ENCODE peak calls at places on chromosomes 1 and 21, in four cellular contexts. K is K562, B is A549, F is WTC11. J is an unnamed sample.

GRCh38 chr1:118366296-118366695 is 181.3 kb upstream of the SPAG17 start:
- DNase-seq in K (no peak), F (no peak), B (no peak), J (no peak)

GRCh38 chr1:180123463-180123936 is 31.2 kb upstream of the QSOX1 start:
- DNase-seq in K (no peak), F (no peak), B (no peak), J (no peak)

GRCh38 chr1:92446990-92447681 is 39.6 kb downstream of the GFI1 start:
- DNase-seq in B (no peak), F (peak), K (no peak), J (no peak)

GRCh38 chr1:35499652-35500176 is 57.5 kb downstream of the KIAA0319L start:
- DNase-seq in K (peak), B (no peak), F (no peak), J (no peak)

GRCh38 chr1:203669739-203670138 is 43.1 kb downstream of the ATP2B4 start:
- DNase-seq in F (no peak), K (no peak), B (peak), J (peak)

GRCh38 chr1:246106342-246106763 is 400.7 kb downstream of the SMYD3 start:
- DNase-seq in F (no peak), B (no peak), K (peak), J (no peak)

GRCh38 chr21:16580661-16581060 is 850.9 kb downstream of the USP25 start:
- DNase-seq in K (no peak), B (no peak), F (no peak), J (no peak)

GRCh38 chr1:89068291-89068690 is 3.3 kb upstream of the GBP1 start:
- DNase-seq in B (no peak), F (no peak), K (no peak), J (no peak)

GRCh38 chr1:56468472-56468871 is 110.9 kb downstream of the PLPP3 start:
- DNase-seq in B (no peak), K (no peak), F (no peak), J (no peak)

GRCh38 chr1:154902920-154903566 is 33.0 kb upstream of the KCNN3 start:
- DNase-seq in B (no peak), K (no peak), F (no peak), J (no peak)

GRCh38 chr1:229716064-229716463 is 90.0 kb downstream of the URB2 start:
- DNase-seq in B (no peak), K (no peak), F (peak), J (no peak)

GRCh38 chr1:44642925-44643324 is 31.4 kb downstream of the TMEM53 start:
- DNase-seq in K (no peak), F (no peak), B (no peak), J (no peak)

GRCh38 chr1:44646276-44646675 is 28.0 kb downstream of the TMEM53 start:
- DNase-seq in B (no peak), K (no peak), F (no peak), J (no peak)

GRCh38 chr1:44643721-44644330 is 30.5 kb downstream of the TMEM53 start:
- DNase-seq in K (no peak), B (no peak), F (no peak), J (no peak)

GRCh38 chr1:44645466-44646244 is 28.6 kb downstream of the TMEM53 start:
- DNase-seq in B (no peak), F (no peak), K (no peak), J (no peak)

DNA sequence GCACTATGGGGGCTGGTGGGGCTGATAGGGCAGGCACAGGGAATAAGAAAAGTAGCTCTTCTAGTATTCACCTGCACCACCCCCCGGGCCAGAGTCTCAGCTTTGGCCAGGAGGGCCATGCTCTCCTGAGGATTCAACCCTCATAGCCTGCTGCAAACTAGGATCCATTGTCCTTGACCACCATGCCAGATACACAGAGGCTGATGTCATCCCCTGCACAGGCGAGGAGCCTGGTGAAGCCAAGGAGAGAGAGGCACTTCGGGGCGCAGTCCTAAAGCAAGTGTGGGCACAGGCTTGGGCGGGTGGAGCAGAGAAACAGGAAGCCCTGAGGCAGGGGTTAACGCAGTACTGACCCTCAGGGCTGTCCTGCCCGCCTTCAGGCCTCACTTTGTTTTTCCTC is 29.5 kb downstream of the TMEM53 start:
- DNase-seq in B (no peak), K (no peak), F (no peak), J (no peak)
- TF ChIP-seq HMGXB4 in B (no peak), K (no peak), F (no peak), J (no peak)

DNA sequence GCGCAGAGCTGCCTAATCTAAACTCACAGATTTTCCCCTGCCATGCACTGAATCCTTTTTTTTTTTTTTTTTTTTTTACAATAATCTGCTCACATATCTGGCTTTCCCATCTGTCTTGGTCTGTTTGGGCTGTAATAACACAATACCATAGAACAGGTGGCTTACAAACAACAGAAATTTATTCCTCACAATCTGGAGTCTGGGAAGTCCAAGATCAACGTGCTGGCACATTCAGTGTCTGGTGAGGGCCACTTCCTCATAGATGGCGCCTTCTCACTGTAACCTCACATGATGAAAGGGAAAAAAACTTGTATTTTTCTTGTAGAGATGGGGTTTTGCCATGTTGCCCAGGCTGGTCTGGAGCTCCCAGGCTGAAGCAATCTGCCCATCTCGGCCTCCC is 13.0 kb upstream of the PARP1 start:
- DNase-seq in K (no peak), F (no peak), B (no peak), J (no peak)
- TF ChIP-seq HMGXB4 in K (no peak), F (no peak), B (no peak), J (no peak)

GRCh38 chr1:71738256-71738655 is 544.1 kb downstream of the NEGR1 start:
- DNase-seq in K (no peak), F (no peak), B (no peak), J (no peak)

GRCh38 chr1:71737768-71738167 is 544.6 kb downstream of the NEGR1 start:
- DNase-seq in K (no peak), F (peak), B (no peak), J (no peak)

GRCh38 chr1:71733121-71733520 is 549.2 kb downstream of the NEGR1 start:
- DNase-seq in B (no peak), F (no peak), K (no peak), J (no peak)
- TF ChIP-seq HMGXB4 in B (no peak), F (no peak), K (no peak), J (no peak)

GRCh38 chr1:171999756-172000155 is 158.5 kb downstream of the DNM3 start:
- DNase-seq in B (no peak), F (no peak), K (no peak), J (no peak)

GRCh38 chr1:172002725-172003345 is 161.5 kb downstream of the DNM3 start:
- DNase-seq in B (peak), F (no peak), K (peak), J (peak)

GRCh38 chr1:171994293-171994692 is 153.0 kb downstream of the DNM3 start:
- DNase-seq in K (no peak), F (no peak), B (no peak), J (no peak)

GRCh38 chr1:171995573-171995972 is 154.3 kb downstream of the DNM3 start:
- DNase-seq in B (no peak), K (no peak), F (no peak), J (no peak)

GRCh38 chr1:171998711-171999110 is 157.4 kb downstream of the DNM3 start:
- DNase-seq in K (no peak), B (no peak), F (no peak), J (no peak)
- TF ChIP-seq HMGXB4 in K (no peak), B (no peak), F (no peak), J (no peak)

GRCh38 chr21:35352066-35352770 is 303.1 kb upstream of the RUNX1 start:
- DNase-seq in B (no peak), K (no peak), F (no peak), J (no peak)
- TF ChIP-seq HMGXB4 in B (no peak), K (no peak), F (no peak), J (no peak)

GRCh38 chr1:226761322-226761721 is 22.2 kb upstream of the ITPKB start:
- DNase-seq in K (no peak), B (no peak), F (no peak), J (no peak)

GRCh38 chr1:226762055-226762454 is 23.0 kb upstream of the ITPKB start:
- DNase-seq in F (no peak), B (no peak), K (no peak), J (no peak)

GRCh38 chr1:226762988-226763740 is 24.1 kb upstream of the ITPKB start:
- DNase-seq in F (no peak), B (no peak), K (no peak), J (no peak)

GRCh38 chr1:226764533-226764932 is 25.5 kb upstream of the ITPKB start:
- DNase-seq in B (no peak), F (no peak), K (no peak), J (no peak)

GRCh38 chr1:226763741-226764264 is 24.7 kb upstream of the ITPKB start:
- DNase-seq in B (peak), F (peak), K (no peak), J (no peak)
- TF ChIP-seq HMGXB4 in B (no peak), F (no peak), K (no peak), J (no peak)

J was measured in HepG2.